ENCODE peak calls at places on chromosomes 4 and X, in six cellular contexts. F is DND-41, D is fibroblast of pulmonary artery, G is left ventricle myocardium inferior, E is astrocyte of the cerebellum, M is Peyer's patch. W is an unnamed sample.

GRCh38 chr4:105613326-105613725 is 60.9 kb downstream of the ARHGEF38 start:
- DNase-seq in F (no peak), D (no peak), G (no peak), E (no peak), M (no peak), W (no peak)

GRCh38 chrX:94831364-94831763 is 1157.4 kb downstream of the FAM133A start:
- DNase-seq in F (no peak), D (peak; percentile 11), G (no peak), E (no peak), M (no peak), W (no peak)

GRCh38 chr4:186204103-186204559 is 12.8 kb downstream of the CYP4V2 start:
- DNase-seq in F (no peak), D (peak; percentile 85), G (no peak), E (no peak), M (peak; percentile 80), W (no peak)

GRCh38 chr4:148056879-148057278 is 325.0 kb downstream of the ARHGAP10 start:
- DNase-seq in F (no peak), D (peak; percentile 61), G (peak; percentile 45), E (peak; percentile 46), M (peak; percentile 84), W (no peak)

GRCh38 chrX:97704881-97705280 is 821.2 kb downstream of the RPA4 start:
- DNase-seq in F (no peak), D (no peak), G (no peak), E (no peak), M (no peak), W (no peak)

GRCh38 chr4:112523008-112523440 is 7.0 kb upstream of the NEUROG2 start:
- DNase-seq in F (no peak), D (peak; percentile 34), G (no peak), E (no peak), M (no peak), W (no peak)

GRCh38 chrX:68989865-68990606 is 161.2 kb downstream of the EFNB1 start:
- DNase-seq in F (no peak), D (peak; percentile 84), G (no peak), E (peak; percentile 80), M (no peak), W (peak; percentile 43)

GRCh38 chr4:141652161-141652778 is 15.9 kb downstream of the IL15 start:
- DNase-seq in F (no peak), D (peak; percentile 63), G (no peak), E (peak; percentile 82), M (no peak), W (peak; percentile 84)

GRCh38 chr4:2843909-2844584 is 403 bp downstream of the ADD1 start:
- DNase-seq in F (no peak), D (peak; percentile 36), G (peak; percentile 61), E (no peak), M (peak; percentile 65), W (no peak)

GRCh38 chrX:44462851-44463250 is 79.8 kb downstream of the FUNDC1 start:
- DNase-seq in F (no peak), D (peak; percentile 15), G (no peak), E (no peak), M (no peak), W (no peak)

GRCh38 chr4:130336585-130337217 is 1240.7 kb downstream of the C4orf33 start:
- DNase-seq in F (no peak), D (peak; percentile 41), G (no peak), E (peak; percentile 12), M (no peak), W (no peak)

GRCh38 chrX:17007134-17007768 is 60.8 kb downstream of the REPS2 start:
- DNase-seq in F (peak; percentile 6), D (no peak), G (no peak), E (no peak), M (no peak), W (no peak)

GRCh38 chr4:140151700-140152014 is 2.3 kb downstream of the MAML3 start:
- DNase-seq in F (peak; percentile 87), D (peak; percentile 91), G (peak; percentile 78), E (peak; percentile 83), M (peak; percentile 92), W (peak; percentile 60)

GRCh38 chr4:82201805-82202636 is 171.8 kb downstream of the HNRNPD start:
- DNase-seq in F (peak; percentile 62), D (peak; percentile 63), G (no peak), E (peak; percentile 23), M (peak; percentile 79), W (peak; percentile 15)

GRCh38 chrX:145532176-145532780 is 285.0 kb downstream of the SPANXN1 start:
- DNase-seq in F (no peak), D (no peak), G (no peak), E (no peak), M (no peak), W (no peak)

GRCh38 chrX:121301822-121302221 is 254.4 kb downstream of the GLUD2 start:
- DNase-seq in F (no peak), D (no peak), G (no peak), E (no peak), M (no peak), W (no peak)

DNA sequence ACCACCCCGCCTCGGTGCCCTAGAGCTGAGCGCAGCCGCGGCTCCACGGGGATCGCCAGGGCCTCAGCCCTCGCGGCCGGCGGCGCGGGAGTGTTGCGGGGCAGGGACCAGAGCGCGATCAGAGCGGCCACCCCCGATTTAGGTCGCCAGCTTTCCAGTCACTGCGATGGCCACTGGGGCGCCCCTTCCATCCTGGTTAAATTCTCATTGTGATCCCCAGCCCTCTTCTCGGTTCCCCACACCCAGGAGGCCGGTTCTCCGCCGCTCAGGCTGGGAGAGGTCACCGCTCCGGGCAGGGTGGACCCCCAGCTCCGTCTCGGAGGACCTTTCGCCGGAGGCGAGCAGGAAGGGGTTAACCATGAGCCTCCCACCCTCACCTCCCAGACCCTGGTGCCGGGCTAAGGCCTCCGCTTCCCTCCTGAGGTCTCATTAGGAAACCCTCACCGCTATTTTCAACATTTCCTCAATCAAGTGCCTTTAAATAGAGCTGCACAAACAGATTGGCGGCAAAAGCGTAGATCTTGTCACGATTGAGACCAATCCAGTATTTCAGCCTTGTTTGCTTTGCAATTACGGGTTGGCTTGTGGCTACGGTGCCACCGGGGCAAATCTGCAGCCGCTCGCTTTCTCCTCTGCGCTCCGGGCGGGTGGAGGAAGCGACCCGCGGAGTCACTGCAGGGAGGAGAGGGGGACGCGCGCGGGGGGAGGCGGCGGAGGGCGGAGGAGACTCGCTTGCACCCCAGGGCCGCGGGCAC is 8.3 kb upstream of the HAND2 start:
- DNase-seq in F (no peak), D (no peak), G (peak; percentile 74), E (no peak), M (no peak), W (no peak)
- H3K4me3 ChIP-seq in F (no peak overlapping the region), D (peak overlapping the region; percentile 53), G (peak overlapping the region; percentile 84), E (no peak overlapping the region), M (peak overlapping the region; percentile 21), W (peak overlapping the region; percentile 26)

GRCh38 chr4:67122029-67122428 is 423.3 kb downstream of the CENPC start:
- DNase-seq in F (no peak), D (peak; percentile 6), G (no peak), E (no peak), M (no peak), W (no peak)
- TF ChIP-seq CTCF in F (peak; percentile 35), D (peak; percentile 44), G (peak; percentile 32), E (peak; percentile 50), M (no peak), W (peak; percentile 72)

GRCh38 chrX:79268788-79269187 is 98.3 kb downstream of the ITM2A start:
- DNase-seq in F (no peak), D (peak; percentile 3), G (no peak), E (no peak), M (no peak), W (no peak)

GRCh38 chrX:79259073-79259689 is 108.0 kb downstream of the ITM2A start:
- DNase-seq in F (peak; percentile 82), D (peak; percentile 11), G (no peak), E (no peak), M (peak; percentile 58), W (no peak)

GRCh38 chrX:79266702-79267101 is 100.4 kb downstream of the ITM2A start:
- DNase-seq in F (no peak), D (no peak), G (no peak), E (no peak), M (no peak), W (no peak)

DNA sequence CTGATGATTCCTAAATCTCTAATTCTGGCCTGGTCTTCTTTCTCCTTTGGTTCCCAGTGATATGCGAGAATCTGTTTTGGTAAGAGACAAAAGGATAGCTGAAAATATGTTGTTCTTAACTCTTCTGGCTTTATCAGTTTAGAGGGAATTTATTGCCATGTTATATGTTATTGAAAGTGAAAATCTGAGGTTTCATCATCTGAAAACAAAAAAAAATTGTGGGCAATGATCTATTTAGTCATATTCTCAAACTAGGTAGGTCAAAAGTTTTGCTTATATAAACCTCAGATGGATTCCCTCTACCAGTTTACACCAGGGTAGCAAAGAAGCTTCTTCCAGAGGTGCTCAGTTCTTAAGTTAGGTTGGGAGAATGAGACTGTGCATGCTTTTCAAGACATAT is 103.6 kb downstream of the ITM2A start:
- DNase-seq in F (no peak), D (no peak), G (no peak), E (no peak), M (no peak), W (no peak)
- H3K4me3 ChIP-seq in F (no peak overlapping the region), D (no peak overlapping the region), G (no peak overlapping the region), E (no peak overlapping the region), M (no peak overlapping the region), W (no peak overlapping the region)

GRCh38 chr4:15873117-15873516 is 65.4 kb downstream of the FGFBP1 start:
- DNase-seq in F (no peak), D (no peak), G (no peak), E (no peak), M (no peak), W (no peak)
- TF ChIP-seq CTCF in F (no peak), D (no peak), G (no peak), E (no peak), M (no peak), W (no peak)

DNA sequence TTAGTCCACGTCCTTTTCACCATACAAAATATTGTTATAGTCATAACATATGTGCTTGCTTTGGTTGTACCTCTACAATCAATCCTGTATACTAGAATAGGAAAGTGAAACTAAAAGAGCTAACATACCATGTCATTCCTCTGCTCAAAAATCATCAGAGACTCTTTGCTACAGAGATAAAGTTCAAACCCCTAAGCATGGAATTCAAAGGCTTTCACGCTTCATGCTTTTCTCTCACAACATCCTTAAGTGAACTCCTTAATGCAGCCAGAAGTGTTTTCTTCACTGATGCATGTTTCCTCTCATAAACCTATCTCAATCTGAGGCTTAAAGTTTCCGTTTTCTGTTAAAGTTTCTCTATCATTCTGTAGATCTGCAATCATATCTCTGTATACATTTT is 744.6 kb upstream of the IGFBP7 start:
- DNase-seq in F (no peak), D (no peak), G (no peak), E (no peak), M (no peak), W (no peak)
- H3K4me3 ChIP-seq in F (no peak overlapping the region), D (no peak overlapping the region), G (peak overlapping the region; percentile 37), E (no peak overlapping the region), M (no peak overlapping the region), W (no peak overlapping the region)

GRCh38 chr4:121675715-121676114 is 21.1 kb downstream of the ANXA5 start:
- DNase-seq in F (no peak), D (peak; percentile 62), G (no peak), E (no peak), M (no peak), W (no peak)
- TF ChIP-seq CTCF in F (peak; percentile 15), D (peak; percentile 62), G (peak; percentile 31), E (peak; percentile 34), M (no peak), W (peak; percentile 52)